ENCODE peak calls at places on chromosomes 6 and 20, in ten cellular contexts. One of them, this sample, is unnamed.

GRCh38 chr20:44540834-44541233 is 19.0 kb upstream of the SERINC3 start:
- DNase-seq in tibial nerve: no peak
- DNase-seq in posterior vena cava: no peak
- DNase-seq in tibial artery: no peak
- DNase-seq in EH: peak; percentile 85
- DNase-seq in A549: no peak
- DNase-seq in stimulated activated naive CD8-positive, alpha-beta T cell treated with anti-CD3 and anti-CD28 coated beads, Interleukin-15, Interleukin-2, amounts not matched to agents 100 U/mL and 50 U/mL, for 24 hours: no peak
- DNase-seq in Right ventricle myocardium inferior: no peak
- DNase-seq in CD4-positive, alpha-beta memory T cell: no peak
- DNase-seq in RWPE1: peak; percentile 60
- DNase-seq in this sample: no peak

GRCh38 chr6:169967687-169968086 is 216.3 kb downstream of the ERMARD start:
- DNase-seq in tibial nerve: no peak
- DNase-seq in posterior vena cava: no peak
- DNase-seq in tibial artery: peak; percentile 38
- DNase-seq in EH: no peak
- DNase-seq in A549: no peak
- DNase-seq in stimulated activated naive CD8-positive, alpha-beta T cell treated with anti-CD3 and anti-CD28 coated beads, Interleukin-15, Interleukin-2, amounts not matched to agents 100 U/mL and 50 U/mL, for 24 hours: no peak
- DNase-seq in Right ventricle myocardium inferior: no peak
- DNase-seq in CD4-positive, alpha-beta memory T cell: no peak
- DNase-seq in RWPE1: no peak
- DNase-seq in this sample: no peak

GRCh38 chr20:17659801-17660200 is 22.2 kb downstream of the RRBP1 start:
- DNase-seq in tibial nerve: no peak
- DNase-seq in posterior vena cava: no peak
- DNase-seq in tibial artery: peak; percentile 44
- DNase-seq in EH: no peak
- DNase-seq in A549: no peak
- DNase-seq in stimulated activated naive CD8-positive, alpha-beta T cell treated with anti-CD3 and anti-CD28 coated beads, Interleukin-15, Interleukin-2, amounts not matched to agents 100 U/mL and 50 U/mL, for 24 hours: no peak
- DNase-seq in Right ventricle myocardium inferior: no peak
- DNase-seq in CD4-positive, alpha-beta memory T cell: no peak
- DNase-seq in RWPE1: no peak
- DNase-seq in this sample: no peak

GRCh38 chr6:22413681-22414305 is 117.0 kb upstream of the PRL start:
- DNase-seq in tibial nerve: no peak
- DNase-seq in posterior vena cava: no peak
- DNase-seq in tibial artery: no peak
- DNase-seq in EH: peak; percentile 34
- DNase-seq in A549: no peak
- DNase-seq in stimulated activated naive CD8-positive, alpha-beta T cell treated with anti-CD3 and anti-CD28 coated beads, Interleukin-15, Interleukin-2, amounts not matched to agents 100 U/mL and 50 U/mL, for 24 hours: no peak
- DNase-seq in Right ventricle myocardium inferior: no peak
- DNase-seq in CD4-positive, alpha-beta memory T cell: no peak
- DNase-seq in RWPE1: no peak
- DNase-seq in this sample: no peak

GRCh38 chr6:153210083-153210482 is 79.0 kb upstream of the RGS17 start:
- DNase-seq in tibial nerve: no peak
- DNase-seq in posterior vena cava: no peak
- DNase-seq in tibial artery: no peak
- DNase-seq in EH: peak; percentile 40
- DNase-seq in A549: no peak
- DNase-seq in stimulated activated naive CD8-positive, alpha-beta T cell treated with anti-CD3 and anti-CD28 coated beads, Interleukin-15, Interleukin-2, amounts not matched to agents 100 U/mL and 50 U/mL, for 24 hours: no peak
- DNase-seq in Right ventricle myocardium inferior: no peak
- DNase-seq in CD4-positive, alpha-beta memory T cell: no peak
- DNase-seq in RWPE1: no peak
- DNase-seq in this sample: no peak

GRCh38 chr6:168195712-168196111 is 116.7 kb upstream of the FRMD1 start:
- DNase-seq in tibial nerve: no peak
- DNase-seq in posterior vena cava: no peak
- DNase-seq in tibial artery: peak; percentile 17
- DNase-seq in EH: no peak
- DNase-seq in A549: no peak
- DNase-seq in stimulated activated naive CD8-positive, alpha-beta T cell treated with anti-CD3 and anti-CD28 coated beads, Interleukin-15, Interleukin-2, amounts not matched to agents 100 U/mL and 50 U/mL, for 24 hours: no peak
- DNase-seq in Right ventricle myocardium inferior: no peak
- DNase-seq in CD4-positive, alpha-beta memory T cell: no peak
- DNase-seq in RWPE1: no peak
- DNase-seq in this sample: no peak

GRCh38 chr6:15504581-15505350 is 158.1 kb downstream of the DTNBP1 start:
- DNase-seq in tibial nerve: peak; percentile 66
- DNase-seq in posterior vena cava: peak; percentile 84
- DNase-seq in tibial artery: peak; percentile 85
- DNase-seq in EH: peak; percentile 100
- DNase-seq in A549: no peak
- DNase-seq in stimulated activated naive CD8-positive, alpha-beta T cell treated with anti-CD3 and anti-CD28 coated beads, Interleukin-15, Interleukin-2, amounts not matched to agents 100 U/mL and 50 U/mL, for 24 hours: no peak
- DNase-seq in Right ventricle myocardium inferior: peak; percentile 83
- DNase-seq in CD4-positive, alpha-beta memory T cell: no peak
- DNase-seq in RWPE1: peak; percentile 50
- DNase-seq in this sample: peak; percentile 63

GRCh38 chr20:2946988-2947961 is 74.0 kb downstream of the PTPRA start:
- DNase-seq in tibial nerve: no peak
- DNase-seq in posterior vena cava: no peak
- DNase-seq in tibial artery: no peak
- DNase-seq in EH: peak; percentile 30
- DNase-seq in A549: no peak
- DNase-seq in stimulated activated naive CD8-positive, alpha-beta T cell treated with anti-CD3 and anti-CD28 coated beads, Interleukin-15, Interleukin-2, amounts not matched to agents 100 U/mL and 50 U/mL, for 24 hours: no peak
- DNase-seq in Right ventricle myocardium inferior: no peak
- DNase-seq in CD4-positive, alpha-beta memory T cell: no peak
- DNase-seq in RWPE1: no peak
- DNase-seq in this sample: no peak

GRCh38 chr6:146202570-146202969 is 173.7 kb downstream of the GRM1 start:
- DNase-seq in tibial nerve: no peak
- DNase-seq in posterior vena cava: no peak
- DNase-seq in tibial artery: no peak
- DNase-seq in EH: no peak
- DNase-seq in A549: no peak
- DNase-seq in stimulated activated naive CD8-positive, alpha-beta T cell treated with anti-CD3 and anti-CD28 coated beads, Interleukin-15, Interleukin-2, amounts not matched to agents 100 U/mL and 50 U/mL, for 24 hours: no peak
- DNase-seq in Right ventricle myocardium inferior: no peak
- DNase-seq in CD4-positive, alpha-beta memory T cell: no peak
- DNase-seq in RWPE1: no peak
- DNase-seq in this sample: no peak

This sample was measured in NCI-H510A treated with DMSO at 0.1 percent for 48 hours.